ENCODE peak calls at places on chromosome 17, in four cellular contexts. One of them, this sample, is unnamed.

GRCh38 chr17:66726371-66726770 is 108.5 kb upstream of the CACNG5 start:
- DNase-seq in RWPE1: no peak
- DNase-seq in heart right ventricle: no peak
- DNase-seq in vagina: no peak
- DNase-seq in this sample: no peak

GRCh38 chr17:2173005-2173404 is 118.1 kb downstream of the HIC1 start:
- DNase-seq in RWPE1: no peak
- DNase-seq in heart right ventricle: peak
- DNase-seq in vagina: no peak
- DNase-seq in this sample: peak

GRCh38 chr17:46842835-46843234 is 8.5 kb upstream of the WNT9B start:
- DNase-seq in RWPE1: no peak
- DNase-seq in heart right ventricle: no peak
- DNase-seq in vagina: no peak
- DNase-seq in this sample: no peak

GRCh38 chr17:688100-688989 is 26.3 kb downstream of the VPS53 start:
- DNase-seq in RWPE1: no peak
- DNase-seq in heart right ventricle: peak
- DNase-seq in vagina: no peak
- DNase-seq in this sample: peak

GRCh38 chr17:58184308-58184985 is 8.1 kb upstream of the EPX start:
- DNase-seq in RWPE1: peak
- DNase-seq in heart right ventricle: no peak
- DNase-seq in vagina: peak
- DNase-seq in this sample: peak

GRCh38 chr17:45883063-45883462 is 11.3 kb upstream of the MAPT start:
- DNase-seq in RWPE1: no peak
- DNase-seq in heart right ventricle: no peak
- DNase-seq in vagina: no peak
- DNase-seq in this sample: no peak

GRCh38 chr17:17055286-17056166 is 13.3 kb downstream of the MPRIP start:
- DNase-seq in RWPE1: no peak
- DNase-seq in heart right ventricle: peak
- DNase-seq in vagina: no peak
- DNase-seq in this sample: no peak

GRCh38 chr17:35930211-35931065 is at the start of gene RDM1:
- DNase-seq in RWPE1: peak
- DNase-seq in heart right ventricle: peak
- DNase-seq in vagina: no peak
- DNase-seq in this sample: peak

GRCh38 chr17:77875881-77876509 is 82.5 kb upstream of the TNRC6C start:
- DNase-seq in RWPE1: no peak
- DNase-seq in heart right ventricle: no peak
- DNase-seq in vagina: no peak
- DNase-seq in this sample: no peak

GRCh38 chr17:75250009-75250471 is 11.4 kb downstream of the GGA3 start:
- DNase-seq in RWPE1: peak
- DNase-seq in heart right ventricle: no peak
- DNase-seq in vagina: no peak
- DNase-seq in this sample: peak

GRCh38 chr17:49565948-49566491 is 9.7 kb upstream of the NXPH3 start:
- DNase-seq in RWPE1: no peak
- DNase-seq in heart right ventricle: peak
- DNase-seq in vagina: no peak
- DNase-seq in this sample: peak

GRCh38 chr17:1294157-1294717 is 14.8 kb downstream of the TRARG1 start:
- DNase-seq in RWPE1: no peak
- DNase-seq in heart right ventricle: no peak
- DNase-seq in vagina: no peak
- DNase-seq in this sample: no peak

GRCh38 chr17:76710863-76711611 is at the start of gene MXRA7:
- DNase-seq in RWPE1: peak
- DNase-seq in heart right ventricle: peak
- DNase-seq in vagina: no peak
- DNase-seq in this sample: peak

GRCh38 chr17:56672195-56672594 is 78.7 kb downstream of the NOG start:
- DNase-seq in RWPE1: no peak
- DNase-seq in heart right ventricle: no peak
- DNase-seq in vagina: no peak
- DNase-seq in this sample: no peak

GRCh38 chr17:10169274-10169673 is 29.1 kb downstream of the GAS7 start:
- DNase-seq in RWPE1: no peak
- DNase-seq in heart right ventricle: no peak
- DNase-seq in vagina: no peak
- DNase-seq in this sample: peak
- TF ChIP-seq CTCF in RWPE1: no peak
- TF ChIP-seq CTCF in heart right ventricle: no peak
- TF ChIP-seq CTCF in vagina: no peak
- TF ChIP-seq CTCF in this sample: no peak

GRCh38 chr17:37506678-37507077 is 17.0 kb downstream of the DUSP14 start:
- DNase-seq in RWPE1: peak
- DNase-seq in heart right ventricle: no peak
- DNase-seq in vagina: no peak
- DNase-seq in this sample: no peak
- TF ChIP-seq CTCF in RWPE1: peak
- TF ChIP-seq CTCF in heart right ventricle: peak
- TF ChIP-seq CTCF in vagina: no peak
- TF ChIP-seq CTCF in this sample: peak

GRCh38 chr17:80990921-80991644 is 558 bp upstream of the CHMP6 start:
- DNase-seq in RWPE1: no peak
- DNase-seq in heart right ventricle: no peak
- DNase-seq in vagina: no peak
- DNase-seq in this sample: no peak

GRCh38 chr17:80992077-80992947 is 671 bp downstream of the CHMP6 start:
- DNase-seq in RWPE1: no peak
- DNase-seq in heart right ventricle: no peak
- DNase-seq in vagina: no peak
- DNase-seq in this sample: no peak

GRCh38 chr17:80989586-80989913 is 2.1 kb upstream of the CHMP6 start:
- DNase-seq in RWPE1: no peak
- DNase-seq in heart right ventricle: no peak
- DNase-seq in vagina: no peak
- DNase-seq in this sample: no peak

GRCh38 chr17:80992948-80993624 is 1.4 kb downstream of the CHMP6 start:
- DNase-seq in RWPE1: no peak
- DNase-seq in heart right ventricle: no peak
- DNase-seq in vagina: no peak
- DNase-seq in this sample: no peak

DNA sequence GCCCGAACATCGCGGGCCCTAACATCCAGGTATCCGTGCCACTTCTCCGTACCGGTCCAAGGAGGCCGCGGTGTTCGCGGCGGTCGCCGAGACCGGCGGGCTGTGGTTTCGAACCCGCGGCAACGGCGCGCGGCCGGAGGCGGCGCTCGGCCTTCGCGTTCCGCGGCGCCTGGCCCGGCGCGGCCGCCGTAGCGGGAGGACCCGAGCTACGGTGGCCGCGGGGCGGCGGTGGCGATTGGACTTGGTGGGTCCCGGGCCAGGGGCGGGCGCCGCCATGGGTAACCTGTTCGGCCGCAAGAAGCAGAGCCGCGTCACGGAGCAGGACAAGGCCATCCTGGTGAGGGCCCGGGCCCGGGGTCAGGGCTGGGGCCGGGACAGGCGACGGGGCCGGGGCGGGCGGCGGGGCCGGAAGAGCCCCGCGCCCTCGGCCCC is at the start of gene CHMP6:
- DNase-seq in RWPE1: peak
- DNase-seq in heart right ventricle: peak
- DNase-seq in vagina: no peak
- DNase-seq in this sample: peak
- TF ChIP-seq CTCF in RWPE1: peak
- TF ChIP-seq CTCF in heart right ventricle: no peak
- TF ChIP-seq CTCF in vagina: no peak
- TF ChIP-seq CTCF in this sample: peak

GRCh38 chr17:8079291-8080207 is 8.0 kb downstream of the ALOX12B start:
- DNase-seq in RWPE1: peak
- DNase-seq in heart right ventricle: peak
- DNase-seq in vagina: no peak
- DNase-seq in this sample: peak

GRCh38 chr17:8080799-8081219 is 6.7 kb downstream of the ALOX12B start:
- DNase-seq in RWPE1: no peak
- DNase-seq in heart right ventricle: no peak
- DNase-seq in vagina: no peak
- DNase-seq in this sample: no peak

GRCh38 chr17:8081876-8082275 is 5.6 kb downstream of the ALOX12B start:
- DNase-seq in RWPE1: no peak
- DNase-seq in heart right ventricle: no peak
- DNase-seq in vagina: no peak
- DNase-seq in this sample: no peak

GRCh38 chr17:8082312-8082711 is 5.2 kb downstream of the ALOX12B start:
- DNase-seq in RWPE1: no peak
- DNase-seq in heart right ventricle: no peak
- DNase-seq in vagina: no peak
- DNase-seq in this sample: no peak

DNA sequence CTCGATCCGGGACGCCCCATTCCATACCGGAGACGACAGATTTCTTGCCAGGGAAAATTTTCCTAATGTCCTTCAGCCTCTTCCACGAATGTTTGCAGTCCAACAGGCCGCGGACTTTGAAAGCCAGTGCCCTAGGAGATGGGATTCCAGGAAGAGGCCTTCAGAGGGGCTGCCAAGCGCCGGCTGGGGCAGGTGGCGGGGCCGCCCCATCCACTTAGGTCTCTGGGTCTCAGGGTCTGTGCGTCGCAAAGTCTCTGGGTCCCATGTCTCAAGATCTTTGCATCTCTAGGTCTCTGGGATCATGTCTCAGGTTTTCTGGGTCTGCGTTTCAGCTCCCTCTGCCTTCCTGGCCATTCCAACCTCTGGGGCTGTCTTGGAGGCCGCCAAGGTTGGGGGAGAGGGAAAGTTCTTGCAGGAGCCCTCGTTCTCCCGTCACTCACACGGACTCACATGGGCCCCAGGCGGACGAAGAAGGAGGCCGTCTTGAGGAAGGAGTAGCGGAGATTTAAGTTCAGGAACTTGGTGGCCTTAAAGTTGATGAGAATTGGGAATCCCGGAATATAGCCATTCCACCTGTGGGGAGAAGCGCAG is 7.2 kb downstream of the ALOX12B start:
- DNase-seq in RWPE1: no peak
- DNase-seq in heart right ventricle: no peak
- DNase-seq in vagina: no peak
- DNase-seq in this sample: peak
- TF ChIP-seq CTCF in RWPE1: peak
- TF ChIP-seq CTCF in heart right ventricle: no peak
- TF ChIP-seq CTCF in vagina: no peak
- TF ChIP-seq CTCF in this sample: no peak

GRCh38 chr17:14046978-14047377 is 22.3 kb upstream of the COX10 start:
- DNase-seq in RWPE1: no peak
- DNase-seq in heart right ventricle: no peak
- DNase-seq in vagina: no peak
- DNase-seq in this sample: no peak

GRCh38 chr17:14050616-14051015 is 18.7 kb upstream of the COX10 start:
- DNase-seq in RWPE1: no peak
- DNase-seq in heart right ventricle: no peak
- DNase-seq in vagina: no peak
- DNase-seq in this sample: no peak

GRCh38 chr17:14047591-14047990 is 21.7 kb upstream of the COX10 start:
- DNase-seq in RWPE1: no peak
- DNase-seq in heart right ventricle: no peak
- DNase-seq in vagina: no peak
- DNase-seq in this sample: no peak

GRCh38 chr17:14044702-14045101 is 24.6 kb upstream of the COX10 start:
- DNase-seq in RWPE1: no peak
- DNase-seq in heart right ventricle: no peak
- DNase-seq in vagina: no peak
- DNase-seq in this sample: no peak

GRCh38 chr17:14048169-14048568 is 21.1 kb upstream of the COX10 start:
- DNase-seq in RWPE1: no peak
- DNase-seq in heart right ventricle: no peak
- DNase-seq in vagina: no peak
- DNase-seq in this sample: no peak
- TF ChIP-seq CTCF in RWPE1: no peak
- TF ChIP-seq CTCF in heart right ventricle: peak
- TF ChIP-seq CTCF in vagina: no peak
- TF ChIP-seq CTCF in this sample: peak

GRCh38 chr17:69058165-69058564 is 2.6 kb downstream of the ABCA9 start:
- DNase-seq in RWPE1: no peak
- DNase-seq in heart right ventricle: no peak
- DNase-seq in vagina: no peak
- DNase-seq in this sample: no peak
- TF ChIP-seq CTCF in RWPE1: no peak
- TF ChIP-seq CTCF in heart right ventricle: no peak
- TF ChIP-seq CTCF in vagina: no peak
- TF ChIP-seq CTCF in this sample: peak

DNA sequence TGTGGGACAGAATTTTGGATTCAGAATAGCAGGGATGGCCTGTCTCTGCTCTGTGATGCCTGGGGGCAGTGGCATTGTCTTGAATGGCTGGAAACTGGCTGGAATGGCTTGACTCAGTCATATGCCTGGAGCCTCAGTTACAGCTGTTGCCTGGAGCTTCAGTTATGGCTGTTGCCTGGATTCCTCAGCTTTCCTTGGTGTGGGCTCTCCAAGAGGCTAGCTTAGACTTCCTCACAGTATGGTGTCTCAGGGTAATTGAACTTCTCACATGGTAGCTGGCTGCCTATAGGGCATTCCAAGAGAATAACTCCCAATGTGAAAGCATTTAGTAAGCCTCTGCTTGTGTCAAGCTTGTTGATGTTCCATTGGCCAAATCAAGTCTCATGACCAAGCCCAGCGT is 21.1 kb downstream of the KRT23 start:
- DNase-seq in RWPE1: no peak
- DNase-seq in heart right ventricle: no peak
- DNase-seq in vagina: no peak
- DNase-seq in this sample: no peak
- TF ChIP-seq CTCF in RWPE1: no peak
- TF ChIP-seq CTCF in heart right ventricle: no peak
- TF ChIP-seq CTCF in vagina: no peak
- TF ChIP-seq CTCF in this sample: no peak

GRCh38 chr17:4583796-4584124 is 569 bp upstream of the SMTNL2 start:
- DNase-seq in RWPE1: no peak
- DNase-seq in heart right ventricle: peak
- DNase-seq in vagina: no peak
- DNase-seq in this sample: no peak
- TF ChIP-seq CTCF in RWPE1: no peak
- TF ChIP-seq CTCF in heart right ventricle: peak
- TF ChIP-seq CTCF in vagina: peak
- TF ChIP-seq CTCF in this sample: peak

GRCh38 chr17:14737984-14738651 is 437.2 kb downstream of the HS3ST3B1 start:
- DNase-seq in RWPE1: peak
- DNase-seq in heart right ventricle: peak
- DNase-seq in vagina: peak
- DNase-seq in this sample: peak
- TF ChIP-seq CTCF in RWPE1: peak
- TF ChIP-seq CTCF in heart right ventricle: peak
- TF ChIP-seq CTCF in vagina: peak
- TF ChIP-seq CTCF in this sample: peak